ENCODE peak calls at places on chromosomes 6 and 20, in four cellular contexts. D, W, S and O are unnamed samples. For H3K9me3, the result is how much of the 10 kb centered on the place peaks cover.

GRCh38 chr6:134768936-134769335 is 181.0 kb downstream of the ALDH8A1 start:
- DNase-seq in D (no peak), W (no peak), S (no peak), O (no peak)

GRCh38 chr20:58570181-58570859 is 55.1 kb upstream of the APCDD1L start:
- DNase-seq in D (no peak), W (no peak), S (no peak), O (no peak)

GRCh38 chr6:38322123-38322522 is 317.6 kb downstream of the BTBD9 start:
- DNase-seq in D (no peak), W (no peak), S (no peak), O (no peak)

GRCh38 chr20:5127204-5127858 is 523 bp downstream of the CDS2 start:
- DNase-seq in D (peak), W (peak), S (peak), O (peak)

GRCh38 chr6:14454467-14454763 is 336.8 kb downstream of the CD83 start:
- DNase-seq in D (no peak), W (no peak), S (no peak), O (no peak)

GRCh38 chr6:149859368-149859767 is 4.8 kb downstream of the LRP11 start:
- DNase-seq in D (no peak), W (no peak), S (no peak), O (no peak)

GRCh38 chr6:55841341-55841740 is 34.0 kb downstream of the BMP5 start:
- DNase-seq in D (no peak), W (no peak), S (no peak), O (no peak)

GRCh38 chr6:44305200-44305725 is 7.9 kb downstream of the AARS2 start:
- DNase-seq in D (no peak), W (no peak), S (no peak), O (no peak)

GRCh38 chr6:154448448-154449096 is 61.9 kb downstream of the CNKSR3 start:
- DNase-seq in D (no peak), W (peak), S (no peak), O (peak)

GRCh38 chr6:137414599-137414998 is 79.6 kb downstream of the OLIG3 start:
- DNase-seq in D (no peak), W (no peak), S (no peak), O (no peak)

GRCh38 chr6:154683756-154684523 is 49.3 kb upstream of the SCAF8 start:
- DNase-seq in D (no peak), W (no peak), S (peak), O (peak)

GRCh38 chr6:124978451-124979293 is 16.4 kb downstream of the RNF217 start:
- DNase-seq in D (no peak), W (no peak), S (no peak), O (no peak)

GRCh38 chr20:45254867-45255266 is 503 bp upstream of the SLPI start:
- DNase-seq in D (no peak), W (no peak), S (peak), O (peak)

GRCh38 chr20:13342469-13343242 is 121.6 kb downstream of the ISM1 start:
- DNase-seq in D (no peak), W (no peak), S (no peak), O (no peak)

GRCh38 chr20:49964964-49965780 is 17.6 kb upstream of the SNAI1 start:
- DNase-seq in D (no peak), W (peak), S (peak), O (peak)

GRCh38 chr6:48109902-48110301 is 1.1 kb downstream of the PTCHD4 start:
- DNase-seq in D (no peak), W (no peak), S (peak), O (no peak)

GRCh38 chr6:137218917-137219663 is at the start of gene IFNGR1:
- DNase-seq in D (peak), W (peak), S (peak), O (peak)

GRCh38 chr20:48817367-48818030 is 10.3 kb downstream of the PREX1 start:
- DNase-seq in D (no peak), W (no peak), S (no peak), O (peak)

GRCh38 chr6:35736982-35737412 is at the start of gene ARMC12:
- DNase-seq in D (no peak), W (peak), S (no peak), O (no peak)

GRCh38 chr6:110232456-110232855 is 52.2 kb downstream of the CDC40 start:
- DNase-seq in D (no peak), W (no peak), S (no peak), O (no peak)

GRCh38 chr6:42403831-42404230 is 47.9 kb downstream of the TRERF1 start:
- DNase-seq in D (no peak), W (no peak), S (no peak), O (no peak)

GRCh38 chr20:50588034-50588736 is 78.0 kb downstream of the PTPN1 start:
- DNase-seq in D (peak), W (peak), S (peak), O (peak)

GRCh38 chr20:53917145-53918009 is 153.0 kb downstream of the BCAS1 start:
- DNase-seq in D (no peak), W (peak), S (peak), O (peak)

GRCh38 chr6:83615025-83615999 is 93.6 kb downstream of the SNAP91 start:
- DNase-seq in D (no peak), W (peak), S (peak), O (no peak)

GRCh38 chr6:74899416-74899815 is 306.4 kb downstream of the COL12A1 start:
- DNase-seq in D (no peak), W (no peak), S (peak), O (no peak)

GRCh38 chr6:47455533-47456209 is 21.9 kb upstream of the CD2AP start:
- DNase-seq in D (no peak), W (no peak), S (peak), O (no peak)

GRCh38 chr6:7108196-7108963 is 619 bp downstream of the RREB1 start:
- DNase-seq in D (peak), W (peak), S (peak), O (peak)

GRCh38 chr6:133241088-133241900 is at the start of gene EYA4:
- DNase-seq in D (no peak), W (peak), S (peak), O (peak)

GRCh38 chr6:15399651-15400470 is 154.0 kb downstream of the JARID2 start:
- DNase-seq in D (no peak), W (peak), S (peak), O (peak)

GRCh38 chr6:53896237-53896636 is 101.4 kb downstream of the LRRC1 start:
- DNase-seq in D (no peak), W (no peak), S (no peak), O (no peak)

GRCh38 chr6:20202070-20202658 is 10.1 kb downstream of the MBOAT1 start:
- DNase-seq in D (no peak), W (no peak), S (peak), O (no peak)

DNA sequence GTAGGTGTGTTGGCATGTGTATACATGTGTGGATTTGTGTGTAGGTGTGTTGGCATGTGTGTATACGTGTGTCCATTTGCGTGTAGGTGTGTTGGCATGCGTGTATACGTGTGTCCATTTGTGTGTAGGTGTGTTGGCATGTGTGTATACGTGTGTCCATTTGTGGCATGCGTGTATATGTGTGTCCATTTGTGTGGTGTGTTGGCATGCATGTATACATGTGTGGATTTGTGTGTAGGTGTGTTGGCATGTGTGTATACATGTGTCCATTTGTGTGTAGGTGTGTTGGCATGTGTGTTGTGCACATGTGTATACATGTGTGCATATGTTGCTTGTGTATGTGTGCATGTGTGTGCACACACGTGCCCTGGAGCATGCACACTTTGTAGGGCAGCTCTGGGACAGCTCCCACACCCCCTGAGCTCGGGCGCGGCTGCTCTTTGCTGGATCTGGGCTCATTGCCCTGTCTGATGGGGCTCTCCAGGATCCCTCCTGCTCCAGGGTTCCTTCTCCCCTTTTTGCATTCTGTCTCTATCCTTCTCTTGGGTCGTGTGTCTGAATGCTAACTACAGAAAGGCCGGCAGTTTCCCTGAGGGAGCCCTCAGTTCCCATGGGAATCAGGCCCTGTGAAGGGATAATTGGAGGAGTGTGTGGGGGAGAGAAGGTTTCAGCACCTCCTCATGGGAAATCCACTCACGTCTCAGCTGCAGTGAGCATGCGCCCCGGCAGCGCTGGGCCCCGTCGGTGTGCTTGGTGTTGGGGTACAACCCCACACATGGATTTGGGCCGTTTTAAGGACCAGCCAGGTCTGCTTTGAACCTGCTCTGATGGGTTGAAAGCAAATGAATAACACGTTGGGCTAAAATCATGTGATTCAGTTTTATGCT is 102.0 kb downstream of the ERMARD start:
- DNase-seq in D (no peak), W (no peak), S (no peak), O (peak)
- H3K9me3 ChIP-seq in D (under half), W (under half), S (under half), O (under half)

DNA sequence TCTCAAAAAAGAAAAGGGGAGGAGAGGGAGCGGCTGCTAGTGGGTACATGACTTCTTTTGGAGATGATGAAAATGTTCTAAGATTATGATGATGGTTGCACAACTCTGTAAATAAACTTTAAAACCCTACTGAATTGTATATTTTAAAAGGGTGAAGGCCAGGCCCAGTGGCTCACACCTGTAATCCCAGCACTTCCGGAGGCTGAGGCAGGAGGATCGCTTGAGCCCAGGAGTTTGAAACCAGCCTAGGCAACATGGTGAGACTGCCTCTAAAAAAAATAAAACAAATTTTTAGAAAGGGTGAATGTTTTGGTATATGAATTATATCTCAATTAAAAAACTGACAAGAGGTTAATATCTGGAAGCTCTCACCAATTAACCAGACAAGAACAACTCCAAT is 45.4 kb downstream of the BAK1 start:
- DNase-seq in D (no peak), W (no peak), S (no peak), O (no peak)
- H3K9me3 ChIP-seq in D (under half), W (under half), S (under half), O (under half)

DNA sequence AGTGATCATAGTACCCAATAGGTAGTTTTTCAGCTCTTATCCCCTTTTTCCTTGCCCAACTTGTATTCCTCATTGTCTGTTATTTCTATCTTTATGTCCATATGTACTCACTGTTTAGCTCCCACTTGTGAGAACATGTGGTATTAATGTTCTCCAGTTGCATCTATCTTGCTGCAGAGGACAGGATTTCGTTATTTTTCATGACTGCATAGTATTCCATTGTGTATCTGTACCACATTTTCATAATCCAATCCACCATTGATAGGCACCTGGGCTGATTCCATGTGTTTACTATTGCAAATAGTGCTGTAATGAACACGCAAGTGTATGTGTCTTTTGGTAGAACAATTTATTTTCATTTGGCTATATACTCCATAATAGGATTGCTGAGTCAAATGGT is 819.5 kb upstream of the ADGRB3 start:
- DNase-seq in D (no peak), W (no peak), S (no peak), O (no peak)
- H3K9me3 ChIP-seq in D (under half), W (under half), S (under half), O (under half)

GRCh38 chr6:22789315-22789714 is 219.9 kb downstream of the HDGFL1 start:
- DNase-seq in D (no peak), W (no peak), S (no peak), O (no peak)

GRCh38 chr6:22800451-22800850 is 231.1 kb downstream of the HDGFL1 start:
- DNase-seq in D (no peak), W (no peak), S (no peak), O (no peak)

GRCh38 chr6:22794844-22795243 is 225.5 kb downstream of the HDGFL1 start:
- DNase-seq in D (no peak), W (no peak), S (no peak), O (no peak)
- H3K9me3 ChIP-seq in D (under half), W (under half), S (under half), O (under half)

GRCh38 chr6:68134796-68135195 is 500.3 kb upstream of the ADGRB3 start:
- DNase-seq in D (no peak), W (no peak), S (no peak), O (no peak)

GRCh38 chr6:68141190-68141589 is 493.9 kb upstream of the ADGRB3 start:
- DNase-seq in D (no peak), W (no peak), S (no peak), O (no peak)

GRCh38 chr6:68144667-68145066 is 490.4 kb upstream of the ADGRB3 start:
- DNase-seq in D (no peak), W (no peak), S (no peak), O (peak)

DNA sequence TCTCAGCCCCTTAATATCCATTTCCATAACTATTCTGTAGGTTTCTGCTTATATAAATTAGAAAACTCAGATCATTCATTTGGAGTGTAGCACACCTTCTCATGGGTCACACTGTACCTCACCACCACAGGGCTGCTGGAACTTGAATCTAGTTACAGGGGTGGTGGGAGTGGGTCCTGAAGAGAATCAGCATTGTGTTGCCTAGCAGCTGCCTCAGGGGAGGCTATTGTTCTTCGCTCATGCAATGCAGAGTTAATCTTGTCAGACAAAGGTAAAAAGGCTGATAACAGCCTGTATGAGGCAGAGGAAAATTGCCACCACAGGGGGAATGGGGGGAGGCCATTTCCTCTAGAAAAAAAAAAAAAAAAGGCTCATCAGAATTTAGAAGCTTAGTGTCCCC is 496.0 kb upstream of the ADGRB3 start:
- DNase-seq in D (no peak), W (peak), S (no peak), O (no peak)
- H3K9me3 ChIP-seq in D (under half), W (under half), S (under half), O (under half)

GRCh38 chr6:3813918-3814317 is 35.3 kb upstream of the FAM50B start:
- DNase-seq in D (no peak), W (no peak), S (no peak), O (no peak)
- H3K9me3 ChIP-seq in D (under half), W (under half), S (under half), O (under half)

GRCh38 chr6:11097476-11097875 is 3.8 kb downstream of the SMIM13 start:
- DNase-seq in D (no peak), W (no peak), S (no peak), O (no peak)

GRCh38 chr6:11101417-11101816 is 7.8 kb downstream of the SMIM13 start:
- DNase-seq in D (no peak), W (no peak), S (no peak), O (no peak)

GRCh38 chr6:11098009-11098408 is 4.4 kb downstream of the SMIM13 start:
- DNase-seq in D (no peak), W (no peak), S (no peak), O (no peak)

GRCh38 chr6:11103065-11103464 is 8.5 kb downstream of the ERVFRD-1 start:
- DNase-seq in D (no peak), W (no peak), S (no peak), O (no peak)
- H3K9me3 ChIP-seq in D (under half), W (under half), S (under half), O (under half)

GRCh38 chr20:36399147-36399968 is 93.2 kb downstream of the DLGAP4 start:
- DNase-seq in D (peak), W (peak), S (peak), O (peak)
- H3K9me3 ChIP-seq in D (under half), W (under half), S (under half), O (under half)

GRCh38 chr20:55953201-55953600 is 52.1 kb downstream of the CBLN4 start:
- DNase-seq in D (no peak), W (no peak), S (no peak), O (no peak)
- H3K9me3 ChIP-seq in D (under half), W (under half), S (under half), O (under half)